ENCODE peak calls at places on chromosomes 12 and 14, in nine cellular contexts. J, Y, D, R, Z, G, T, P and W are unnamed samples.

GRCh38 chr12:73181244-73181643 is 909.1 kb downstream of the TRHDE start:
- DNase-seq in G (no peak), D (no peak), T (no peak), Z (no peak), P (no peak), Y (no peak), R (no peak), J (no peak), W (no peak)

GRCh38 chr12:47990351-47991105 is 13.7 kb downstream of the COL2A1 start:
- DNase-seq in J (peak), Y (no peak), D (peak), R (peak), Z (peak), P (no peak), T (peak), G (peak), W (peak)

GRCh38 chr12:106978035-106978800 is 8.7 kb downstream of the MTERF2 start:
- DNase-seq in Z (no peak), D (no peak), R (no peak), T (peak), J (no peak), Y (no peak), P (no peak), G (no peak), W (no peak)

GRCh38 chr12:95995238-95996031 is 709 bp downstream of the HAL start:
- DNase-seq in Y (no peak), J (no peak), Z (no peak), D (no peak), G (no peak), T (no peak), R (no peak), P (no peak), W (no peak)

GRCh38 chr14:24100982-24101494 is 6.9 kb downstream of the PCK2 start:
- DNase-seq in G (no peak), J (no peak), D (no peak), Z (no peak), P (no peak), Y (no peak), T (no peak), R (no peak), W (no peak)

GRCh38 chr14:94640721-94641631 is 28.8 kb downstream of the SERPINA3 start:
- DNase-seq in G (no peak), P (no peak), J (no peak), D (no peak), Y (no peak), T (no peak), R (no peak), Z (no peak), W (no peak)

GRCh38 chr12:114407566-114408411 is 1.8 kb upstream of the TBX5 start:
- DNase-seq in T (peak), R (no peak), P (peak), Y (no peak), G (peak), Z (no peak), D (no peak), J (no peak), W (no peak)

GRCh38 chr12:46825526-46826414 is at the start of gene SLC38A4:
- DNase-seq in T (peak), D (no peak), G (peak), Z (no peak), Y (no peak), R (no peak), J (no peak), P (peak), W (no peak)